ENCODE peak calls at places on chromosomes 7 and 10, in four cellular contexts. V is COLO829; M is stimulated activated CD4-positive, alpha-beta T cell treated with anti-CD3 and anti-CD28 coated beads, Interleukin-2, amount 100 ng/mL, for 48 hours; D is non-pigmented ciliary epithelial cell. T is an unnamed sample.

GRCh38 chr7:53035499-53036412 is at the start of gene POM121L12:
- DNase-seq in D (no peak), V (no peak), M (no peak), T (no peak)

GRCh38 chr7:8176370-8177081 is 85.4 kb downstream of the ICA1 start:
- DNase-seq in M (peak), D (no peak), V (no peak), T (no peak)

GRCh38 chr7:29607259-29607658 is 43.6 kb downstream of the PRR15 start:
- DNase-seq in M (no peak), D (no peak), V (no peak), T (no peak)

GRCh38 chr7:35482231-35482630 is 212.7 kb downstream of the HERPUD2 start:
- DNase-seq in D (no peak), V (no peak), M (no peak), T (no peak)

GRCh38 chr10:17151716-17152115 is 22.1 kb upstream of the CUBN start:
- DNase-seq in D (no peak), M (no peak), V (no peak), T (no peak)

GRCh38 chr7:28405662-28406061 is 6.7 kb upstream of the CREB5 start:
- DNase-seq in D (peak), M (no peak), V (peak), T (no peak)

GRCh38 chr10:119596537-119597404 is at the start of gene TIAL1:
- DNase-seq in D (peak), V (peak), M (peak), T (peak)

GRCh38 chr10:14449293-14449815 is 118.6 kb upstream of the FRMD4A start:
- DNase-seq in M (no peak), V (no peak), D (no peak), T (no peak)

GRCh38 chr10:130046591-130046990 is 64.0 kb downstream of the C10orf143 start:
- DNase-seq in M (no peak), D (no peak), V (no peak), T (no peak)

GRCh38 chr7:27611043-27611442 is 51.6 kb downstream of the HIBADH start:
- DNase-seq in M (no peak), V (no peak), D (no peak), T (no peak)

GRCh38 chr7:148222716-148223115 is 367.9 kb upstream of the C7orf33 start:
- DNase-seq in D (no peak), V (no peak), M (no peak), T (no peak)